ENCODE peak calls at places on chromosome 20, in five cellular contexts. One of them, this sample, is unnamed.

GRCh38 chr20:63705232-63706026 is 2.3 kb downstream of the ARFRP1 start:
- DNase-seq in brain microvascular endothelial cell: no peak
- DNase-seq in stimulated activated CD4-positive, alpha-beta T cell treated with anti-CD3 and anti-CD28 coated beads, Interleukin-12 subunit alpha, Interleukin-12 subunit beta, amount 100 ng/mL, for 4 hours: no peak
- DNase-seq in IMR-90: no peak
- DNase-seq in activated CD4-positive, alpha-beta T cell treated with anti-CD3 and anti-CD28 coated beads for 36 hours: no peak
- DNase-seq in this sample: peak

GRCh38 chr20:49901588-49901987 is 13.7 kb downstream of the SPATA2 start:
- DNase-seq in IMR-90: no peak
- DNase-seq in activated CD4-positive, alpha-beta T cell treated with anti-CD3 and anti-CD28 coated beads for 36 hours: no peak
- DNase-seq in stimulated activated CD4-positive, alpha-beta T cell treated with anti-CD3 and anti-CD28 coated beads, Interleukin-12 subunit alpha, Interleukin-12 subunit beta, amount 100 ng/mL, for 4 hours: no peak
- DNase-seq in brain microvascular endothelial cell: no peak
- DNase-seq in this sample: no peak

GRCh38 chr20:30811896-30812671 is 445.4 kb upstream of the DEFB115 start:
- DNase-seq in IMR-90: peak
- DNase-seq in brain microvascular endothelial cell: no peak
- DNase-seq in activated CD4-positive, alpha-beta T cell treated with anti-CD3 and anti-CD28 coated beads for 36 hours: peak
- DNase-seq in stimulated activated CD4-positive, alpha-beta T cell treated with anti-CD3 and anti-CD28 coated beads, Interleukin-12 subunit alpha, Interleukin-12 subunit beta, amount 100 ng/mL, for 4 hours: no peak
- DNase-seq in this sample: no peak

GRCh38 chr20:58040447-58041290 is 187.8 kb downstream of the ANKRD60 start:
- DNase-seq in IMR-90: no peak
- DNase-seq in stimulated activated CD4-positive, alpha-beta T cell treated with anti-CD3 and anti-CD28 coated beads, Interleukin-12 subunit alpha, Interleukin-12 subunit beta, amount 100 ng/mL, for 4 hours: no peak
- DNase-seq in brain microvascular endothelial cell: no peak
- DNase-seq in activated CD4-positive, alpha-beta T cell treated with anti-CD3 and anti-CD28 coated beads for 36 hours: no peak
- DNase-seq in this sample: no peak

GRCh38 chr20:43584448-43585138 is 6.1 kb upstream of the IFT52 start:
- DNase-seq in stimulated activated CD4-positive, alpha-beta T cell treated with anti-CD3 and anti-CD28 coated beads, Interleukin-12 subunit alpha, Interleukin-12 subunit beta, amount 100 ng/mL, for 4 hours: no peak
- DNase-seq in IMR-90: peak
- DNase-seq in brain microvascular endothelial cell: peak
- DNase-seq in activated CD4-positive, alpha-beta T cell treated with anti-CD3 and anti-CD28 coated beads for 36 hours: no peak
- DNase-seq in this sample: peak

GRCh38 chr20:63116412-63117106 is 99.4 kb downstream of the YTHDF1 start:
- DNase-seq in stimulated activated CD4-positive, alpha-beta T cell treated with anti-CD3 and anti-CD28 coated beads, Interleukin-12 subunit alpha, Interleukin-12 subunit beta, amount 100 ng/mL, for 4 hours: no peak
- DNase-seq in activated CD4-positive, alpha-beta T cell treated with anti-CD3 and anti-CD28 coated beads for 36 hours: peak
- DNase-seq in brain microvascular endothelial cell: no peak
- DNase-seq in IMR-90: peak
- DNase-seq in this sample: peak

GRCh38 chr20:52230406-52230805 is 38.8 kb upstream of the ZFP64 start:
- DNase-seq in IMR-90: no peak
- DNase-seq in stimulated activated CD4-positive, alpha-beta T cell treated with anti-CD3 and anti-CD28 coated beads, Interleukin-12 subunit alpha, Interleukin-12 subunit beta, amount 100 ng/mL, for 4 hours: no peak
- DNase-seq in brain microvascular endothelial cell: peak
- DNase-seq in activated CD4-positive, alpha-beta T cell treated with anti-CD3 and anti-CD28 coated beads for 36 hours: no peak
- DNase-seq in this sample: no peak

GRCh38 chr20:57390604-57391438 is at the start of gene RBM38:
- DNase-seq in activated CD4-positive, alpha-beta T cell treated with anti-CD3 and anti-CD28 coated beads for 36 hours: peak
- DNase-seq in IMR-90: peak
- DNase-seq in brain microvascular endothelial cell: no peak
- DNase-seq in stimulated activated CD4-positive, alpha-beta T cell treated with anti-CD3 and anti-CD28 coated beads, Interleukin-12 subunit alpha, Interleukin-12 subunit beta, amount 100 ng/mL, for 4 hours: peak
- DNase-seq in this sample: peak

GRCh38 chr20:60137657-60138245 is 179.5 kb downstream of the CDH26 start:
- DNase-seq in stimulated activated CD4-positive, alpha-beta T cell treated with anti-CD3 and anti-CD28 coated beads, Interleukin-12 subunit alpha, Interleukin-12 subunit beta, amount 100 ng/mL, for 4 hours: peak
- DNase-seq in brain microvascular endothelial cell: peak
- DNase-seq in IMR-90: peak
- DNase-seq in activated CD4-positive, alpha-beta T cell treated with anti-CD3 and anti-CD28 coated beads for 36 hours: peak
- DNase-seq in this sample: no peak

GRCh38 chr20:56359212-56360132 is 698 bp downstream of the FAM210B start:
- DNase-seq in IMR-90: peak
- DNase-seq in activated CD4-positive, alpha-beta T cell treated with anti-CD3 and anti-CD28 coated beads for 36 hours: peak
- DNase-seq in stimulated activated CD4-positive, alpha-beta T cell treated with anti-CD3 and anti-CD28 coated beads, Interleukin-12 subunit alpha, Interleukin-12 subunit beta, amount 100 ng/mL, for 4 hours: peak
- DNase-seq in brain microvascular endothelial cell: peak
- DNase-seq in this sample: peak

GRCh38 chr20:16314722-16315121 is 258.5 kb downstream of the KIF16B start:
- DNase-seq in brain microvascular endothelial cell: no peak
- DNase-seq in activated CD4-positive, alpha-beta T cell treated with anti-CD3 and anti-CD28 coated beads for 36 hours: no peak
- DNase-seq in stimulated activated CD4-positive, alpha-beta T cell treated with anti-CD3 and anti-CD28 coated beads, Interleukin-12 subunit alpha, Interleukin-12 subunit beta, amount 100 ng/mL, for 4 hours: no peak
- DNase-seq in IMR-90: no peak
- DNase-seq in this sample: no peak

GRCh38 chr20:23086056-23086551 is at the start of gene CD93:
- DNase-seq in IMR-90: peak
- DNase-seq in brain microvascular endothelial cell: peak
- DNase-seq in stimulated activated CD4-positive, alpha-beta T cell treated with anti-CD3 and anti-CD28 coated beads, Interleukin-12 subunit alpha, Interleukin-12 subunit beta, amount 100 ng/mL, for 4 hours: no peak
- DNase-seq in activated CD4-positive, alpha-beta T cell treated with anti-CD3 and anti-CD28 coated beads for 36 hours: peak
- DNase-seq in this sample: peak

GRCh38 chr20:38307371-38308046 is 3.6 kb downstream of the BPI start:
- DNase-seq in activated CD4-positive, alpha-beta T cell treated with anti-CD3 and anti-CD28 coated beads for 36 hours: no peak
- DNase-seq in IMR-90: peak
- DNase-seq in brain microvascular endothelial cell: peak
- DNase-seq in stimulated activated CD4-positive, alpha-beta T cell treated with anti-CD3 and anti-CD28 coated beads, Interleukin-12 subunit alpha, Interleukin-12 subunit beta, amount 100 ng/mL, for 4 hours: no peak
- DNase-seq in this sample: peak

GRCh38 chr20:3995067-3995748 is 20.1 kb downstream of the RNF24 start:
- DNase-seq in activated CD4-positive, alpha-beta T cell treated with anti-CD3 and anti-CD28 coated beads for 36 hours: peak
- DNase-seq in IMR-90: peak
- DNase-seq in brain microvascular endothelial cell: peak
- DNase-seq in stimulated activated CD4-positive, alpha-beta T cell treated with anti-CD3 and anti-CD28 coated beads, Interleukin-12 subunit alpha, Interleukin-12 subunit beta, amount 100 ng/mL, for 4 hours: no peak
- DNase-seq in this sample: peak

GRCh38 chr20:6975326-6975725 is 207.8 kb downstream of the BMP2 start:
- DNase-seq in activated CD4-positive, alpha-beta T cell treated with anti-CD3 and anti-CD28 coated beads for 36 hours: no peak
- DNase-seq in IMR-90: no peak
- DNase-seq in brain microvascular endothelial cell: no peak
- DNase-seq in stimulated activated CD4-positive, alpha-beta T cell treated with anti-CD3 and anti-CD28 coated beads, Interleukin-12 subunit alpha, Interleukin-12 subunit beta, amount 100 ng/mL, for 4 hours: no peak
- DNase-seq in this sample: no peak

GRCh38 chr20:63009044-63009961 is 2.5 kb upstream of the BHLHE23 start:
- DNase-seq in stimulated activated CD4-positive, alpha-beta T cell treated with anti-CD3 and anti-CD28 coated beads, Interleukin-12 subunit alpha, Interleukin-12 subunit beta, amount 100 ng/mL, for 4 hours: peak
- DNase-seq in brain microvascular endothelial cell: peak
- DNase-seq in IMR-90: peak
- DNase-seq in activated CD4-positive, alpha-beta T cell treated with anti-CD3 and anti-CD28 coated beads for 36 hours: peak
- DNase-seq in this sample: peak

GRCh38 chr20:51350941-51351631 is 191.4 kb downstream of the NFATC2 start:
- DNase-seq in activated CD4-positive, alpha-beta T cell treated with anti-CD3 and anti-CD28 coated beads for 36 hours: no peak
- DNase-seq in brain microvascular endothelial cell: peak
- DNase-seq in IMR-90: peak
- DNase-seq in stimulated activated CD4-positive, alpha-beta T cell treated with anti-CD3 and anti-CD28 coated beads, Interleukin-12 subunit alpha, Interleukin-12 subunit beta, amount 100 ng/mL, for 4 hours: no peak
- DNase-seq in this sample: peak

GRCh38 chr20:4300401-4300800 is 285.0 kb upstream of the RNF24 start:
- DNase-seq in brain microvascular endothelial cell: no peak
- DNase-seq in stimulated activated CD4-positive, alpha-beta T cell treated with anti-CD3 and anti-CD28 coated beads, Interleukin-12 subunit alpha, Interleukin-12 subunit beta, amount 100 ng/mL, for 4 hours: no peak
- DNase-seq in IMR-90: no peak
- DNase-seq in activated CD4-positive, alpha-beta T cell treated with anti-CD3 and anti-CD28 coated beads for 36 hours: no peak
- DNase-seq in this sample: no peak

GRCh38 chr20:53840462-53841000 is 229.9 kb downstream of the BCAS1 start:
- DNase-seq in brain microvascular endothelial cell: no peak
- DNase-seq in stimulated activated CD4-positive, alpha-beta T cell treated with anti-CD3 and anti-CD28 coated beads, Interleukin-12 subunit alpha, Interleukin-12 subunit beta, amount 100 ng/mL, for 4 hours: no peak
- DNase-seq in activated CD4-positive, alpha-beta T cell treated with anti-CD3 and anti-CD28 coated beads for 36 hours: no peak
- DNase-seq in IMR-90: peak
- DNase-seq in this sample: no peak

GRCh38 chr20:46194409-46194808 is 76.3 kb downstream of the CD40 start:
- DNase-seq in activated CD4-positive, alpha-beta T cell treated with anti-CD3 and anti-CD28 coated beads for 36 hours: no peak
- DNase-seq in stimulated activated CD4-positive, alpha-beta T cell treated with anti-CD3 and anti-CD28 coated beads, Interleukin-12 subunit alpha, Interleukin-12 subunit beta, amount 100 ng/mL, for 4 hours: no peak
- DNase-seq in brain microvascular endothelial cell: no peak
- DNase-seq in IMR-90: no peak
- DNase-seq in this sample: no peak

GRCh38 chr20:46331612-46332361 is 23.5 kb upstream of the CDH22 start:
- DNase-seq in brain microvascular endothelial cell: no peak
- DNase-seq in activated CD4-positive, alpha-beta T cell treated with anti-CD3 and anti-CD28 coated beads for 36 hours: no peak
- DNase-seq in IMR-90: no peak
- DNase-seq in stimulated activated CD4-positive, alpha-beta T cell treated with anti-CD3 and anti-CD28 coated beads, Interleukin-12 subunit alpha, Interleukin-12 subunit beta, amount 100 ng/mL, for 4 hours: no peak
- DNase-seq in this sample: no peak

GRCh38 chr20:48286571-48287551 is 501.6 kb upstream of the SULF2 start:
- DNase-seq in IMR-90: no peak
- DNase-seq in stimulated activated CD4-positive, alpha-beta T cell treated with anti-CD3 and anti-CD28 coated beads, Interleukin-12 subunit alpha, Interleukin-12 subunit beta, amount 100 ng/mL, for 4 hours: no peak
- DNase-seq in brain microvascular endothelial cell: no peak
- DNase-seq in activated CD4-positive, alpha-beta T cell treated with anti-CD3 and anti-CD28 coated beads for 36 hours: no peak
- DNase-seq in this sample: no peak

GRCh38 chr20:35215066-35215956 is 11.2 kb upstream of the MMP24 start:
- DNase-seq in stimulated activated CD4-positive, alpha-beta T cell treated with anti-CD3 and anti-CD28 coated beads, Interleukin-12 subunit alpha, Interleukin-12 subunit beta, amount 100 ng/mL, for 4 hours: no peak
- DNase-seq in IMR-90: peak
- DNase-seq in activated CD4-positive, alpha-beta T cell treated with anti-CD3 and anti-CD28 coated beads for 36 hours: no peak
- DNase-seq in brain microvascular endothelial cell: no peak
- DNase-seq in this sample: no peak

GRCh38 chr20:46378390-46379009 is 27.9 kb downstream of the ELMO2 start:
- DNase-seq in activated CD4-positive, alpha-beta T cell treated with anti-CD3 and anti-CD28 coated beads for 36 hours: no peak
- DNase-seq in IMR-90: no peak
- DNase-seq in stimulated activated CD4-positive, alpha-beta T cell treated with anti-CD3 and anti-CD28 coated beads, Interleukin-12 subunit alpha, Interleukin-12 subunit beta, amount 100 ng/mL, for 4 hours: no peak
- DNase-seq in brain microvascular endothelial cell: no peak
- DNase-seq in this sample: no peak

GRCh38 chr20:63701051-63701328 is 4.5 kb downstream of the TNFRSF6B start:
- DNase-seq in IMR-90: no peak
- DNase-seq in activated CD4-positive, alpha-beta T cell treated with anti-CD3 and anti-CD28 coated beads for 36 hours: no peak
- DNase-seq in brain microvascular endothelial cell: no peak
- DNase-seq in stimulated activated CD4-positive, alpha-beta T cell treated with anti-CD3 and anti-CD28 coated beads, Interleukin-12 subunit alpha, Interleukin-12 subunit beta, amount 100 ng/mL, for 4 hours: no peak
- DNase-seq in this sample: no peak

GRCh38 chr20:62734336-62734735 is 25.7 kb downstream of the NTSR1 start:
- DNase-seq in brain microvascular endothelial cell: no peak
- DNase-seq in stimulated activated CD4-positive, alpha-beta T cell treated with anti-CD3 and anti-CD28 coated beads, Interleukin-12 subunit alpha, Interleukin-12 subunit beta, amount 100 ng/mL, for 4 hours: no peak
- DNase-seq in IMR-90: no peak
- DNase-seq in activated CD4-positive, alpha-beta T cell treated with anti-CD3 and anti-CD28 coated beads for 36 hours: no peak
- DNase-seq in this sample: no peak

GRCh38 chr20:54075322-54075721 is 4.9 kb upstream of the BCAS1 start:
- DNase-seq in brain microvascular endothelial cell: no peak
- DNase-seq in IMR-90: no peak
- DNase-seq in activated CD4-positive, alpha-beta T cell treated with anti-CD3 and anti-CD28 coated beads for 36 hours: no peak
- DNase-seq in stimulated activated CD4-positive, alpha-beta T cell treated with anti-CD3 and anti-CD28 coated beads, Interleukin-12 subunit alpha, Interleukin-12 subunit beta, amount 100 ng/mL, for 4 hours: no peak
- DNase-seq in this sample: no peak